ENCODE peak calls at places on chromosomes 7 and 10, in eight cellular contexts. J is transverse colon, W is heart left ventricle, R is WERI-Rb-1, Z is body of pancreas, X is hepatocyte, C is astrocyte, O is endothelial cell. Q is an unnamed sample.

GRCh38 chr7:150949564-150949963 is 28.6 kb downstream of the KCNH2 start:
- DNase-seq in J (no peak), W (no peak), R (peak; percentile 11), Z (no peak), X (no peak), C (no peak), O (no peak), Q (peak; percentile 15)

GRCh38 chr7:1460757-1461639 is 1.7 kb upstream of the MICALL2 start:
- DNase-seq in J (peak; percentile 81), W (peak; percentile 59), R (no peak), Z (peak; percentile 75), X (peak; percentile 81), C (peak; percentile 32), O (no peak), Q (no peak)

GRCh38 chr7:90251304-90251635 is 6.3 kb downstream of the CFAP69 start:
- DNase-seq in J (no peak), W (no peak), R (no peak), Z (no peak), X (no peak), C (no peak), O (no peak), Q (no peak)

GRCh38 chr7:2807846-2808772 is 36.0 kb downstream of the GNA12 start:
- DNase-seq in J (no peak), W (no peak), R (no peak), Z (no peak), X (no peak), C (no peak), O (no peak), Q (no peak)

GRCh38 chr10:8356283-8356682 is 301.8 kb downstream of the GATA3 start:
- DNase-seq in J (no peak), W (no peak), R (no peak), Z (no peak), X (no peak), C (no peak), O (no peak), Q (no peak)

GRCh38 chr7:767941-768729 is 41.1 kb upstream of the PRKAR1B start:
- DNase-seq in J (no peak), W (no peak), R (no peak), Z (peak; percentile 26), X (no peak), C (peak; percentile 18), O (no peak), Q (no peak)

GRCh38 chr7:25495342-25495855 is 267.1 kb upstream of the NPVF start:
- DNase-seq in J (no peak), W (peak; percentile 13), R (peak; percentile 53), Z (peak; percentile 7), X (peak; percentile 26), C (no peak), O (no peak), Q (peak; percentile 77)

GRCh38 chr7:106736508-106737201 is 75.7 kb upstream of the CCDC71L start:
- DNase-seq in J (peak; percentile 27), W (peak; percentile 20), R (peak; percentile 38), Z (peak; percentile 48), X (peak; percentile 59), C (peak; percentile 63), O (peak; percentile 19), Q (no peak)

GRCh38 chr7:114760477-114760876 is 161.4 kb upstream of the MDFIC start:
- DNase-seq in J (no peak), W (no peak), R (no peak), Z (no peak), X (no peak), C (no peak), O (no peak), Q (no peak)

GRCh38 chr10:119871881-119872609 is 598 bp downstream of the MCMBP start:
- DNase-seq in J (peak; percentile 70), W (peak; percentile 53), R (peak; percentile 66), Z (peak; percentile 85), X (peak; percentile 75), C (no peak), O (peak; percentile 42), Q (peak; percentile 47)

GRCh38 chr7:53744361-53744760 is 708.9 kb downstream of the POM121L12 start:
- DNase-seq in J (no peak), W (no peak), R (no peak), Z (no peak), X (no peak), C (no peak), O (no peak), Q (no peak)

GRCh38 chr7:56045796-56046195 is 5.4 kb downstream of the PSPH start:
- DNase-seq in J (no peak), W (no peak), R (no peak), Z (no peak), X (no peak), C (no peak), O (no peak), Q (no peak)

GRCh38 chr7:77550586-77550985 is 13.5 kb downstream of the PTPN12 start:
- DNase-seq in J (no peak), W (no peak), R (no peak), Z (no peak), X (no peak), C (peak; percentile 91), O (no peak), Q (no peak)

GRCh38 chr10:12432402-12433189 is 83.2 kb downstream of the CAMK1D start:
- DNase-seq in J (peak; percentile 41), W (no peak), R (peak; percentile 14), Z (peak; percentile 87), X (no peak), C (no peak), O (no peak), Q (no peak)

GRCh38 chr10:124686707-124687376 is 57.3 kb downstream of the FAM53B start:
- DNase-seq in J (peak; percentile 38), W (peak; percentile 85), R (no peak), Z (no peak), X (no peak), C (no peak), O (no peak), Q (no peak)

GRCh38 chr7:22980422-22980821 is 33.5 kb downstream of the HYCC1 start:
- DNase-seq in J (no peak), W (no peak), R (no peak), Z (no peak), X (no peak), C (peak; percentile 85), O (no peak), Q (no peak)

GRCh38 chr10:86256690-86257315 is 109.8 kb downstream of the GRID1 start:
- DNase-seq in J (no peak), W (no peak), R (no peak), Z (no peak), X (no peak), C (no peak), O (no peak), Q (no peak)

GRCh38 chr7:112556633-112557032 is 75.8 kb downstream of the LSMEM1 start:
- DNase-seq in J (no peak), W (no peak), R (no peak), Z (no peak), X (no peak), C (no peak), O (no peak), Q (no peak)

GRCh38 chr7:82823073-82823472 is 339.6 kb downstream of the PCLO start:
- DNase-seq in J (no peak), W (no peak), R (no peak), Z (no peak), X (no peak), C (no peak), O (no peak), Q (no peak)

GRCh38 chr7:73718905-73719805 is at the start of gene STX1A:
- DNase-seq in J (peak; percentile 76), W (peak; percentile 58), R (peak; percentile 69), Z (peak; percentile 81), X (peak; percentile 92), C (peak; percentile 34), O (peak; percentile 75), Q (peak; percentile 77)

GRCh38 chr7:64630496-64630895 is 35.4 kb upstream of the ZNF107 start:
- DNase-seq in J (no peak), W (no peak), R (peak; percentile 15), Z (peak; percentile 19), X (no peak), C (no peak), O (no peak), Q (no peak)
- TF ChIP-seq CTCF in J (peak; percentile 25), W (no peak), R (peak; percentile 62), Z (peak; percentile 50), X (no peak), C (peak; percentile 41), O (peak; percentile 62), Q (peak; percentile 31)

DNA sequence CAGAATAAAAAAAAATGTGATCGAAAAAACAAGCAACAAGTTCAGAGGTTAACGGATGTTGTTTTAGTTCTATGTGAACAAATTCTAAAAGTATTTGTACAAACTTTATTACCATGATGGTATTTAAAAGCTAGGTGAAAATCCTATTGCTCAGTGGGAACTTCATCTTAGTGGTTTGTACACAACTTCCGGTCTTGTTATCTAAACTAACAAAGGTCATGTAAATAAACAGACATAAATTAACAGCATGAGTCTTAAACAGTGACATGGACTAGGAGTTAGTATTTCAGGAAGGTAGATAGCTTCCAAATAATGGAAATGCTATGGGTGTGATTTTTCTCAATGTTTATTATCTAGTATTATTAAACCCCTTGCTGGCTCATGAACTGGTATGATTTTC is 83.8 kb downstream of the SPAG6 start:
- DNase-seq in J (no peak), W (no peak), R (no peak), Z (no peak), X (no peak), C (no peak), O (no peak), Q (no peak)
- TF ChIP-seq CTCF in J (no peak), W (no peak), R (no peak), Z (no peak), X (no peak), C (no peak), O (no peak), Q (no peak)

DNA sequence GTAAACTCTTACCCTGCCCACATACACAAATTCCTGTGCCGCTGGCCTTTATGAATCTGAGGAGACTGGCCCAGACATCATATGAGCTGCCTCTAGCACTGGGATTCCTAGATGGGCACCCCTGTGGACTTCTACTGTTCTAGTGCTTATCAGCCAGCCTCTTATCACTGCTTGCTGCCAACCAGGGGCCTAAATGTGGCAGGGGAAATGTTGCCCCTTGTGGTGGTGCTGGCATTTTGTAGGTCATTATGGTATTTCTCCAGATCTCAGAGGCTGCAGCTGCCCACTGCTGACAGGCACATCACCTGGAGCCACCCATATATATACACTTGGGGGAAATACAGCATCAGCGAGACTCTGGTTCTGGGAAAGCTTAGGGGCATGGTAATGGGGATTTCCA is 5.4 kb downstream of the SFR1 start:
- DNase-seq in J (no peak), W (peak; percentile 6), R (peak; percentile 13), Z (peak; percentile 12), X (no peak), C (no peak), O (no peak), Q (no peak)
- TF ChIP-seq CTCF in J (no peak), W (no peak), R (peak; percentile 31), Z (no peak), X (peak; percentile 8), C (no peak), O (peak; percentile 24), Q (peak; percentile 19)

DNA sequence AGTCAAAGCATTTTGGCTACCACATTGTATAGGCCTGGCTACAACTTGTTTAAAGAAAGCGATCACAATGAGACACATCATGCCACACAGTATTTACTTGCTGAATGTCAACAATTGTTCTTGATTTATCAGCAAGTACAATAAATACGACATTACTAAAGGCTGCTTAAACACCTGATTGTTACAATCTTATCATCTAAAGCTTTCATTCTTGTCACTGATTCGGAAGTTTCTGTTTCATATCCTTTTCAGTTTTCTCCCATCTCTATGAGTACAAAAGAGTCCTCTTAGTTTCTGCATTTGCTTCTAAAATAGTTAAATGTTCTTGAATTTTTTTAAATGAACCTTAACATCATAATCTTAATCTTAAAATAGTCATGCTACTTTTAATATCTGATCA is 128.1 kb upstream of the LRRN3 start:
- DNase-seq in J (no peak), W (no peak), R (no peak), Z (no peak), X (no peak), C (no peak), O (no peak), Q (no peak)
- TF ChIP-seq CTCF in J (no peak), W (no peak), R (no peak), Z (no peak), X (no peak), C (no peak), O (no peak), Q (no peak)

Q was measured in glutamatergic neuron.